ENCODE peak calls at places on chromosomes 13 and 19, in nine cellular contexts. F, K, V, C, B, G, Y, H and D are unnamed samples.

GRCh38 chr13:88926890-88927502 is 1255.8 kb downstream of the SLITRK5 start:
- DNase-seq in K (no peak), Y (no peak), C (no peak), V (no peak), G (no peak), F (no peak), B (no peak), H (no peak), D (no peak)

GRCh38 chr19:1760020-1760419 is 6.7 kb downstream of the ONECUT3 start:
- DNase-seq in V (no peak), G (no peak), B (no peak), Y (no peak), H (no peak), K (no peak), F (no peak), C (no peak), D (no peak)

GRCh38 chr19:33446156-33446917 is 72.8 kb downstream of the CEBPG start:
- DNase-seq in H (no peak), Y (no peak), K (no peak), B (no peak), C (no peak), V (peak), G (no peak), F (no peak), D (no peak)

GRCh38 chr13:28401303-28402056 is 93.4 kb downstream of the FLT1 start:
- DNase-seq in K (no peak), V (no peak), B (no peak), F (peak), C (no peak), Y (peak), H (peak), G (no peak), D (no peak)

GRCh38 chr19:18153555-18154134 is 682 bp downstream of the PIK3R2 start:
- DNase-seq in H (no peak), V (no peak), B (peak), G (no peak), C (no peak), F (no peak), K (no peak), Y (no peak), D (no peak)

GRCh38 chr19:50639121-50640112 is at the start of gene SYT3:
- DNase-seq in G (no peak), K (no peak), F (no peak), B (peak), C (peak), H (peak), Y (no peak), V (no peak), D (no peak)

GRCh38 chr19:572891-573825 is 762 bp downstream of the BSG start:
- DNase-seq in K (no peak), F (peak), B (peak), V (no peak), H (peak), C (peak), Y (peak), G (no peak), D (no peak)

GRCh38 chr13:77386880-77387606 is 60.1 kb upstream of the MYCBP2 start:
- DNase-seq in V (no peak), B (no peak), H (peak), F (no peak), C (no peak), Y (no peak), G (no peak), K (no peak), D (peak)

GRCh38 chr19:18904334-18905057 is 8.5 kb upstream of the CERS1 start:
- DNase-seq in F (no peak), H (no peak), G (no peak), B (no peak), Y (no peak), V (no peak), C (no peak), K (no peak), D (no peak)

GRCh38 chr19:48795855-48796142 is 15.0 kb downstream of the BCAT2 start:
- DNase-seq in C (no peak), B (no peak), H (no peak), Y (no peak), K (no peak), F (no peak), G (no peak), V (no peak), D (no peak)

GRCh38 chr19:49150106-49150943 is 4.9 kb downstream of the HRC start:
- DNase-seq in H (peak), B (peak), F (peak), C (peak), V (peak), K (no peak), G (peak), Y (peak), D (no peak)

GRCh38 chr19:2039959-2040646 is 10.9 kb downstream of the MKNK2 start:
- DNase-seq in F (no peak), K (no peak), Y (no peak), G (no peak), C (no peak), H (peak), B (no peak), V (no peak), D (no peak)

GRCh38 chr19:33686687-33687541 is 65.2 kb downstream of the CHST8 start:
- DNase-seq in K (no peak), C (no peak), B (no peak), F (no peak), V (peak), G (peak), Y (no peak), H (no peak), D (no peak)

GRCh38 chr19:7799640-7800355 is 30.2 kb upstream of the EVI5L start:
- DNase-seq in G (peak), B (peak), C (peak), F (peak), K (peak), H (peak), V (no peak), Y (peak), D (peak)

GRCh38 chr19:32018014-32018413 is 327.4 kb upstream of the ZNF507 start:
- DNase-seq in K (no peak), C (no peak), B (no peak), G (no peak), V (no peak), Y (no peak), F (peak), H (no peak), D (no peak)

GRCh38 chr13:101730420-101731000 is 278.0 kb downstream of the ITGBL1 start:
- DNase-seq in H (no peak), G (no peak), F (peak), B (no peak), Y (no peak), C (no peak), V (no peak), K (no peak), D (no peak)

GRCh38 chr13:40670307-40670706 is 3.9 kb upstream of the FOXO1 start:
- DNase-seq in Y (no peak), B (no peak), K (no peak), G (no peak), F (no peak), V (no peak), C (no peak), H (no peak), D (no peak)

GRCh38 chr13:47794963-47795362 is 206.1 kb downstream of the SUCLA2 start:
- DNase-seq in G (no peak), Y (no peak), B (no peak), C (no peak), K (no peak), V (no peak), H (peak), F (peak), D (no peak)

GRCh38 chr19:48354332-48354992 is 9.3 kb downstream of the TMEM143 start:
- DNase-seq in G (no peak), H (no peak), Y (no peak), V (no peak), K (no peak), C (no peak), F (no peak), B (no peak), D (no peak)

GRCh38 chr13:23386533-23386932 is 47.0 kb downstream of the SACS start:
- DNase-seq in H (peak), K (no peak), G (no peak), B (no peak), F (no peak), Y (no peak), V (no peak), C (no peak), D (no peak)

GRCh38 chr13:102972191-102972590 is 94.0 kb downstream of the SLC10A2 start:
- DNase-seq in B (no peak), Y (no peak), C (no peak), K (no peak), G (no peak), F (no peak), H (no peak), V (no peak), D (no peak)

GRCh38 chr19:29724102-29724641 is 9.1 kb upstream of the C19orf12 start:
- DNase-seq in K (no peak), V (no peak), C (no peak), Y (peak), B (peak), H (peak), G (no peak), F (no peak), D (no peak)

GRCh38 chr19:56142087-56142787 is 1.1 kb downstream of the ZNF444 start:
- DNase-seq in Y (no peak), K (no peak), B (no peak), G (no peak), C (peak), F (peak), H (no peak), V (peak), D (no peak)

GRCh38 chr13:35979378-35979911 is 151.7 kb downstream of the DCLK1 start:
- DNase-seq in K (peak), V (no peak), G (peak), C (peak), F (peak), H (no peak), B (no peak), Y (peak), D (peak)

GRCh38 chr19:29560313-29561075 is 34.7 kb downstream of the VSTM2B start:
- DNase-seq in H (no peak), V (no peak), G (no peak), Y (no peak), F (no peak), B (no peak), C (no peak), K (no peak), D (no peak)

GRCh38 chr13:88074794-88075509 is 403.8 kb downstream of the SLITRK5 start:
- DNase-seq in F (no peak), B (no peak), C (no peak), V (no peak), K (no peak), G (no peak), Y (no peak), H (no peak), D (peak)

GRCh38 chr13:107867701-107868661 is 347.4 kb downstream of the LIG4 start:
- DNase-seq in K (no peak), G (no peak), C (peak), F (peak), Y (peak), B (peak), V (no peak), H (no peak), D (no peak)
- TF ChIP-seq CTCF in K (peak), G (no peak), C (peak), F (peak), Y (peak), B (peak), V (no peak), H (no peak), D (peak)

GRCh38 chr19:11155373-11156120 is at the start of gene SPC24:
- DNase-seq in Y (peak), C (peak), B (peak), V (peak), G (peak), F (peak), K (peak), H (peak), D (peak)
- TF ChIP-seq CTCF in Y (no peak), C (peak), B (no peak), V (no peak), G (no peak), F (no peak), K (no peak), H (peak), D (no peak)

GRCh38 chr13:113861433-113862030 is 2.3 kb downstream of the GAS6 start:
- DNase-seq in H (no peak), B (no peak), V (peak), G (no peak), F (peak), K (no peak), C (peak), Y (no peak), D (no peak)
- TF ChIP-seq CTCF in H (no peak), B (no peak), V (no peak), G (no peak), F (no peak), K (no peak), C (no peak), Y (no peak), D (no peak)

GRCh38 chr13:63636231-63636993 is 2220.8 kb upstream of the PCDH20 start:
- DNase-seq in V (no peak), F (no peak), B (no peak), C (no peak), Y (peak), K (no peak), G (no peak), H (peak), D (no peak)
- TF ChIP-seq CTCF in V (no peak), F (peak), B (no peak), C (no peak), Y (peak), K (peak), G (no peak), H (no peak), D (no peak)

GRCh38 chr19:42116308-42117075 is 15.8 kb downstream of the POU2F2 start:
- DNase-seq in H (no peak), C (no peak), V (no peak), Y (no peak), F (no peak), G (no peak), B (no peak), K (no peak), D (no peak)
- TF ChIP-seq CTCF in H (peak), C (no peak), V (no peak), Y (no peak), F (no peak), G (no peak), B (no peak), K (peak), D (no peak)

DNA sequence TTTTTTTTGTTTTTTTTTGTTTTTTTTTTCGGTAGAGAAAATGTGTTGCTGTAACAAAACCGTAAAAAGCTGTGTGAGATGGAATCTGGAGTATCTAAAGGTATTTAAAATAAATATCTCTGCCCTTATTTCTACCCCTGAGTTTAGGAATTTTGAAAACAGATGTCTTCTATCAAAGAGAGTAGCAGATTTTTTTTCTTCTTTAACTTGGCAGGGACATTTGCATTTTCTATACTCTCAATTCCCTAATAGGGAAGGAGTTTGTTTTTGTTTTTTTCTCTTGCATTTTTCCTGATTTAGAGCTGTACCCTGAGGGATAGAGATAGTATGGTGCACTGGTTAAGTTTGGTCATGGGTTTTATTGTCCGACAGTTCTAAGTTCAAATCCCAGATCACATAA is 446.7 kb downstream of the KLF5 start:
- DNase-seq in H (no peak), V (no peak), B (no peak), Y (no peak), F (no peak), C (no peak), K (no peak), G (no peak), D (no peak)
- TF ChIP-seq CTCF in H (no peak), V (no peak), B (no peak), Y (no peak), F (no peak), C (no peak), K (no peak), G (no peak), D (no peak)

GRCh38 chr13:37769545-37769944 is 100.0 kb downstream of the TRPC4 start:
- DNase-seq in G (no peak), H (no peak), K (no peak), C (no peak), V (no peak), Y (no peak), F (no peak), B (no peak), D (no peak)

GRCh38 chr13:37769078-37769477 is 100.5 kb downstream of the TRPC4 start:
- DNase-seq in B (no peak), C (no peak), K (no peak), Y (no peak), F (no peak), V (no peak), H (no peak), G (no peak), D (no peak)
- TF ChIP-seq CTCF in B (no peak), C (peak), K (peak), Y (no peak), F (peak), V (no peak), H (no peak), G (no peak), D (peak)

DNA sequence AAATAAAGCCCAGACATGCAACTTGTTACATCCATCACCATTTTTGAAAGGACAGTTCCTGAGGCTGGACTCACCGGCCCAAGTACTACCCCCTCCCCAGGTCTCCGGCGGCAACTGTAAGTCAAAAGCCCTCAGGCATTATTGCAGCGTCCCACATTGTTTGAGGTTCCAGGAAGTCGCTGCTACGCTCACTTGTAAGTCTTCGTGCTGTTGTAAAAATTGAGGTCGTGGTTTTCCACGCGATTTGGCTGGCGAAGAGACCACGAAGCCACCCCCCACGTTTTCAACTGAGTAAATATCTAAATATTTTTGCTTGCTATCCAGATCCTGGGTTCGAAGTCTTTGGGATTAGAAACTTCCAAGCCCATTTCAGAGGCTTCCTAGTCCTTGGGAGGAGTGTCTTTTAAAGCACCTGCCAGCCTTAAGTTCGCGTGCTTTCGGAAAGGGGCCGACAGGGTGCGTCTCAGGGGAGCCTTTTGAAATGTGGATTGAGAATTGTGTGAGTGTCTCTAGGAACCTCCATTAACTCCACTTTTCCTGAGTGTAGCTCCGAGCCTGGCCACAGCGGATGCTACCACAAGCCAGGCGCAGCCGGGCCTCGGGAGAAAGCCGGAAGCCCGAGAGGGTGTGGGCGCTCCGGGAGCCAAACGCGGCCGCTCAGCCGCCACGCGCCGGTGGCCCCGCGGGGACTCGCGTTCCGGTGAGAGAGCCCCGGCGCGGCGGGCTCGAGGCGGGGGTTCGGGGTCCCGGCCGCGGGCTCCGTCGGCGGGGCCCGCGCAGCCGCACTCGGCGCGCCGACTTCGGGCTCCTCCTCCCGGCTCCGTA is at the start of gene FNDC3A:
- DNase-seq in G (no peak), Y (peak), B (peak), V (peak), K (peak), C (peak), H (peak), F (peak), D (peak)
- TF ChIP-seq CTCF in G (no peak), Y (no peak), B (no peak), V (no peak), K (peak), C (peak), H (no peak), F (peak), D (no peak)

GRCh38 chr19:16751701-16752100 is 32.1 kb downstream of the NWD1 start:
- DNase-seq in C (no peak), H (no peak), Y (no peak), V (no peak), K (no peak), B (no peak), F (no peak), G (no peak), D (no peak)
- TF ChIP-seq CTCF in C (no peak), H (no peak), Y (no peak), V (no peak), K (no peak), B (no peak), F (no peak), G (no peak), D (no peak)

DNA sequence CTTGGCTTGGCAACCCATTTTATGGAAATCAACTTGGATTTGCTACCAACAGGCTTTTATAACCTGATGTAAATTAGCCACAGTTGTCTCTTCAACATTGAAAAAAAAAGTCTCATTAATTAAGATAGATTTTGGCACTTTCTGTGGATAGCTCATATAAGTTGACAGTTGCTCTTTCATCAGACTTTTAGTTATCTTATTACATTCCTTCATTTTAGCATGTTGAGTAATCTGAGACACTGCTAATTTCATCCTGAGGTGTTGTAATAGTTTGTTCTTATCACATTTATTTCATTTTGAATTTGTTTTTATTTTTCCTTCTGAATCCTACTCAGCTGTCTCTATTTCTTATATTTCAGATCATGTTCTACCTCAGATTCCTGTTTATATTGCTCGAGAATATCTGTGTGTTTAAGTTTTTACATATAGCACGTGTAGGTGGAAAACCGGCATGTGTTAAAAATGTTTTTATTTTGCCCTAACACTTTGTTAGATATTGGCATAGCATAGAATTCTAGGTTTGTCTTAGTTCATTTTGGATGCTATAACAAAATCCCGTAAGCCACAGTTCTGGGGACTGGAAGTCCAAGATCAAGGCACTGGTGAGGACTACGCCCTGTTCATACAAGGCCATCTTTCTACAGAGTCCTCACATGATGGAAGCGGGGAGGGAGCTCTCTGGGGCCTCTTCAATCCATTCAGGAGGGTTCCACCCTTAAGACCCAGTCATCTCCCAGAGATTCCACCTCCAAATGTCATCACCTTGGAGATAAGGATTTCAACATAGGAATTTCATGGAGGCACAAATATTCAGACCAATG is 239.4 kb downstream of the COL4A1 start:
- DNase-seq in K (no peak), Y (no peak), G (no peak), C (no peak), F (no peak), B (no peak), H (no peak), V (no peak), D (no peak)
- TF ChIP-seq CTCF in K (no peak), Y (no peak), G (no peak), C (no peak), F (no peak), B (no peak), H (no peak), V (no peak), D (no peak)